ENCODE peak calls at places on chromosome 9, in six cellular contexts. One of them, this sample, is unnamed. For H3K4me1, the result is how much of the 10 kb centered on the place peaks cover.

GRCh38 chr9:109063765-109064164 is 50.5 kb upstream of the CTNNAL1 start:
- DNase-seq in spleen: no peak
- DNase-seq in A549: no peak
- DNase-seq in IMR-90: peak
- DNase-seq in tibial artery: no peak
- DNase-seq in iPS DF 6.9: no peak
- DNase-seq in this sample: peak

GRCh38 chr9:126927419-126927818 is 12.8 kb downstream of the RALGPS1 start:
- DNase-seq in spleen: no peak
- DNase-seq in A549: no peak
- DNase-seq in IMR-90: no peak
- DNase-seq in tibial artery: no peak
- DNase-seq in iPS DF 6.9: no peak
- DNase-seq in this sample: no peak

GRCh38 chr9:126126012-126126411 is 200.6 kb upstream of the MVB12B start:
- DNase-seq in spleen: peak
- DNase-seq in A549: no peak
- DNase-seq in IMR-90: no peak
- DNase-seq in tibial artery: no peak
- DNase-seq in iPS DF 6.9: no peak
- DNase-seq in this sample: no peak

GRCh38 chr9:108297025-108297424 is 558.8 kb downstream of the ACTL7B start:
- DNase-seq in spleen: no peak
- DNase-seq in A549: no peak
- DNase-seq in IMR-90: peak
- DNase-seq in tibial artery: peak
- DNase-seq in iPS DF 6.9: no peak
- DNase-seq in this sample: no peak

GRCh38 chr9:70031141-70031545 is 12.5 kb upstream of the MAMDC2 start:
- DNase-seq in spleen: no peak
- DNase-seq in A549: no peak
- DNase-seq in IMR-90: peak
- DNase-seq in tibial artery: no peak
- DNase-seq in iPS DF 6.9: no peak
- DNase-seq in this sample: peak

GRCh38 chr9:20623021-20623747 is 885 bp upstream of the MLLT3 start:
- DNase-seq in spleen: peak
- DNase-seq in A549: no peak
- DNase-seq in IMR-90: peak
- DNase-seq in tibial artery: peak
- DNase-seq in iPS DF 6.9: no peak
- DNase-seq in this sample: peak

GRCh38 chr9:5263568-5264218 is 32.5 kb downstream of the INSL4 start:
- DNase-seq in spleen: no peak
- DNase-seq in A549: peak
- DNase-seq in IMR-90: no peak
- DNase-seq in tibial artery: no peak
- DNase-seq in iPS DF 6.9: no peak
- DNase-seq in this sample: peak

GRCh38 chr9:93577045-93577939 is 908 bp downstream of the PHF2 start:
- DNase-seq in spleen: peak
- DNase-seq in A549: no peak
- DNase-seq in IMR-90: no peak
- DNase-seq in tibial artery: no peak
- DNase-seq in iPS DF 6.9: no peak
- DNase-seq in this sample: peak

GRCh38 chr9:748861-749497 is 92.5 kb upstream of the DMRT1 start:
- DNase-seq in spleen: no peak
- DNase-seq in A549: no peak
- DNase-seq in IMR-90: no peak
- DNase-seq in tibial artery: no peak
- DNase-seq in iPS DF 6.9: no peak
- DNase-seq in this sample: peak

GRCh38 chr9:97809666-97810344 is 43.2 kb upstream of the FOXE1 start:
- DNase-seq in spleen: no peak
- DNase-seq in A549: no peak
- DNase-seq in IMR-90: no peak
- DNase-seq in tibial artery: no peak
- DNase-seq in iPS DF 6.9: no peak
- DNase-seq in this sample: no peak

GRCh38 chr9:14198544-14199510 is 115.1 kb downstream of the NFIB start:
- DNase-seq in spleen: peak
- DNase-seq in A549: no peak
- DNase-seq in IMR-90: no peak
- DNase-seq in tibial artery: peak
- DNase-seq in iPS DF 6.9: no peak
- DNase-seq in this sample: no peak

GRCh38 chr9:102295188-102295587 is 556.7 kb upstream of the GRIN3A start:
- DNase-seq in spleen: no peak
- DNase-seq in A549: no peak
- DNase-seq in IMR-90: no peak
- DNase-seq in tibial artery: no peak
- DNase-seq in iPS DF 6.9: no peak
- DNase-seq in this sample: no peak

GRCh38 chr9:85522459-85523092 is 219.2 kb downstream of the AGTPBP1 start:
- DNase-seq in spleen: peak
- DNase-seq in A549: peak
- DNase-seq in IMR-90: peak
- DNase-seq in tibial artery: peak
- DNase-seq in iPS DF 6.9: no peak
- DNase-seq in this sample: peak

GRCh38 chr9:27468000-27468399 is 56.1 kb upstream of the IFNK start:
- DNase-seq in spleen: no peak
- DNase-seq in A549: no peak
- DNase-seq in IMR-90: no peak
- DNase-seq in tibial artery: no peak
- DNase-seq in iPS DF 6.9: no peak
- DNase-seq in this sample: no peak

GRCh38 chr9:123097709-123098459 is 64.4 kb downstream of the GPR21 start:
- DNase-seq in spleen: no peak
- DNase-seq in A549: no peak
- DNase-seq in IMR-90: no peak
- DNase-seq in tibial artery: no peak
- DNase-seq in iPS DF 6.9: no peak
- DNase-seq in this sample: no peak

GRCh38 chr9:91644433-91644832 is 220.8 kb upstream of the NFIL3 start:
- DNase-seq in spleen: no peak
- DNase-seq in A549: no peak
- DNase-seq in IMR-90: no peak
- DNase-seq in tibial artery: no peak
- DNase-seq in iPS DF 6.9: no peak
- DNase-seq in this sample: no peak

GRCh38 chr9:72471096-72471495 is 50.3 kb upstream of the TMC1 start:
- DNase-seq in spleen: no peak
- DNase-seq in A549: no peak
- DNase-seq in IMR-90: no peak
- DNase-seq in tibial artery: no peak
- DNase-seq in iPS DF 6.9: no peak
- DNase-seq in this sample: no peak

GRCh38 chr9:114425126-114425525 is 37.3 kb upstream of the AKNA start:
- DNase-seq in spleen: peak
- DNase-seq in A549: no peak
- DNase-seq in IMR-90: no peak
- DNase-seq in tibial artery: no peak
- DNase-seq in iPS DF 6.9: no peak
- DNase-seq in this sample: no peak

GRCh38 chr9:20271107-20271506 is 351.2 kb downstream of the MLLT3 start:
- DNase-seq in spleen: no peak
- DNase-seq in A549: no peak
- DNase-seq in IMR-90: no peak
- DNase-seq in tibial artery: no peak
- DNase-seq in iPS DF 6.9: no peak
- DNase-seq in this sample: no peak

GRCh38 chr9:106920701-106921283 is 57.8 kb downstream of the ZNF462 start:
- DNase-seq in spleen: no peak
- DNase-seq in A549: no peak
- DNase-seq in IMR-90: peak
- DNase-seq in tibial artery: no peak
- DNase-seq in iPS DF 6.9: no peak
- DNase-seq in this sample: no peak

GRCh38 chr9:12414514-12414913 is 278.7 kb upstream of the TYRP1 start:
- DNase-seq in spleen: no peak
- DNase-seq in A549: no peak
- DNase-seq in IMR-90: no peak
- DNase-seq in tibial artery: no peak
- DNase-seq in iPS DF 6.9: no peak
- DNase-seq in this sample: no peak

GRCh38 chr9:92970467-92970923 is 23.2 kb downstream of the FGD3 start:
- DNase-seq in spleen: no peak
- DNase-seq in A549: no peak
- DNase-seq in IMR-90: peak
- DNase-seq in tibial artery: no peak
- DNase-seq in iPS DF 6.9: peak
- DNase-seq in this sample: peak

GRCh38 chr9:137226338-137227056 is 805 bp upstream of the RNF224 start:
- DNase-seq in spleen: no peak
- DNase-seq in A549: peak
- DNase-seq in IMR-90: no peak
- DNase-seq in tibial artery: no peak
- DNase-seq in iPS DF 6.9: no peak
- DNase-seq in this sample: no peak

DNA sequence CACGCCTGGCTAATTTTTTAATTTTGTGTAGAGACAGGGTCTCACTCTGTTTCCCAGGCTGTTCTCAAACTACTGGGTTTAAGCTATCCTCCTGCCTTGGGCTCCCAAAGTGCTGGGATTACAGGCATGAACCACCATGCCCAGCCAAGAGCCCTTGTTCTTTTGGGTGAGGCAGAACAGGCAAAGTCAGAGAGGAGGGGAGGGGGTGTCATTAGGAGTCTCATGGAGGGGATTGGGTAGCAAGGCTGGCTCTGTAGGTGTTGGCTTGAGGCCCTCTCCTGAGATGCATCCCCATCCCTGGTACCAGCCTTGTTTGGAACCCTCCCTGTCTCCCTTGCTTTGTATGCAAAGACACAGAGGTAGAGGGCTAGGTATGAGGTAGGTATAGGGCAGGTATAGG is 24.1 kb downstream of the GSN start:
- DNase-seq in spleen: no peak
- DNase-seq in A549: no peak
- DNase-seq in IMR-90: no peak
- DNase-seq in tibial artery: no peak
- DNase-seq in iPS DF 6.9: no peak
- DNase-seq in this sample: no peak
- H3K4me1 ChIP-seq in spleen: half or more
- H3K4me1 ChIP-seq in A549: under half
- H3K4me1 ChIP-seq in IMR-90: under half
- H3K4me1 ChIP-seq in tibial artery: half or more
- H3K4me1 ChIP-seq in iPS DF 6.9: under half
- H3K4me1 ChIP-seq in this sample: under half

DNA sequence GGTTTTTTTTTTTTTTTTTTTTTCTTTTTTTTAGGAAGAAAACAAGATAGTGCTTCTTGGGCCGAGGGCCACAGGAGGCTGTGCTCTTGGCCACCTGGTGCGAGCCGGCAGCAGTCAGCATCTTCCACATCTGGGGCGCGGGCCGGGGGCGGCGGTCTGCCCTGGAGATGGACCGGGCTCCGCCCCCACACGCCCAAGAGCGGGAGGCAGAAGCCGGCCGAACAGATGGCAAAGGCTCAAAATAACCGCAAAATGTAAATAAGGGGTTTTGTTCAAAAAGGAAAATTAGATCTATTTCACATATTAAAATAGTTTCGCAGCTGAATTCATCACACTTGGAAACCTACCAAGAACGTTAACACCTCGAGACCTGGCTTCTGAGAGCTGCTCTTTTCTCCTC is 51.5 kb upstream of the UBAC1 start:
- DNase-seq in spleen: peak
- DNase-seq in A549: no peak
- DNase-seq in IMR-90: peak
- DNase-seq in tibial artery: no peak
- DNase-seq in iPS DF 6.9: no peak
- DNase-seq in this sample: no peak
- H3K4me1 ChIP-seq in spleen: half or more
- H3K4me1 ChIP-seq in A549: under half
- H3K4me1 ChIP-seq in IMR-90: under half
- H3K4me1 ChIP-seq in tibial artery: under half
- H3K4me1 ChIP-seq in iPS DF 6.9: under half
- H3K4me1 ChIP-seq in this sample: under half

GRCh38 chr9:96499257-96499656 is 49.3 kb downstream of the HABP4 start:
- DNase-seq in spleen: no peak
- DNase-seq in A549: no peak
- DNase-seq in IMR-90: no peak
- DNase-seq in tibial artery: no peak
- DNase-seq in iPS DF 6.9: no peak
- DNase-seq in this sample: no peak
- H3K4me1 ChIP-seq in spleen: under half
- H3K4me1 ChIP-seq in A549: under half
- H3K4me1 ChIP-seq in IMR-90: under half
- H3K4me1 ChIP-seq in tibial artery: under half
- H3K4me1 ChIP-seq in iPS DF 6.9: under half
- H3K4me1 ChIP-seq in this sample: under half

GRCh38 chr9:110337727-110338522 is at the start of gene TXNDC8:
- DNase-seq in spleen: no peak
- DNase-seq in A549: no peak
- DNase-seq in IMR-90: peak
- DNase-seq in tibial artery: no peak
- DNase-seq in iPS DF 6.9: no peak
- DNase-seq in this sample: no peak

GRCh38 chr9:110343537-110343936 is 5.9 kb upstream of the TXNDC8 start:
- DNase-seq in spleen: no peak
- DNase-seq in A549: no peak
- DNase-seq in IMR-90: no peak
- DNase-seq in tibial artery: no peak
- DNase-seq in iPS DF 6.9: no peak
- DNase-seq in this sample: no peak

GRCh38 chr9:110334871-110335270 is 2.8 kb downstream of the TXNDC8 start:
- DNase-seq in spleen: no peak
- DNase-seq in A549: no peak
- DNase-seq in IMR-90: no peak
- DNase-seq in tibial artery: no peak
- DNase-seq in iPS DF 6.9: no peak
- DNase-seq in this sample: no peak

DNA sequence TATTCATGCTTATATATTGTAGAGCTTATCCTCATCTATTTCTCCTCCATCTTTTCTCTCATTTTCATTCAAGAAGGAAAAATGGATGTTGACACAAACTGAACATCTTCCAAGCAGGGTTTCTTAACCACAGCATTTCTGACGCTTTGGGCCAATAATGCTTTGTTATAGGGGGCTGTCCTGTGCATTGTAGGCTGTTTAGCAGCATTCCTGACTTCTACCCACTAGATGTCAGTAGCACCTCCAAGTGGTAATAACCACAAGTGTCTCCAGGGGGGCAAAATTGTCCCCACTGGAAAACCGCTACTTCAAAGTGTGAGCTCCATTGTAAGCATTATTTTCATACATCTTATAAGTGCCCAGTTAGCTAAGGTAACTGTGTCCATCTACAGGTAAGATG is 2.6 kb upstream of the TXNDC8 start:
- DNase-seq in spleen: no peak
- DNase-seq in A549: peak
- DNase-seq in IMR-90: no peak
- DNase-seq in tibial artery: no peak
- DNase-seq in iPS DF 6.9: peak
- DNase-seq in this sample: no peak
- H3K4me1 ChIP-seq in spleen: under half
- H3K4me1 ChIP-seq in A549: under half
- H3K4me1 ChIP-seq in IMR-90: under half
- H3K4me1 ChIP-seq in tibial artery: under half
- H3K4me1 ChIP-seq in iPS DF 6.9: under half
- H3K4me1 ChIP-seq in this sample: under half